ENCODE peak calls at places on chromosomes 11 and 22, in five cellular contexts. I, A, X, G and K are unnamed samples.
A peak's percentile ranks its signal among the peaks of the same experiment; 100 is the strongest.

GRCh38 chr11:45736424-45736823 is 68.5 kb upstream of the SLC35C1 start:
- DNase-seq in I (no peak), A (peak; percentile 98), G (peak; percentile 65), X (no peak), K (no peak)

GRCh38 chr22:48452766-48453165 is 1374.9 kb downstream of the BRD1 start:
- DNase-seq in X (no peak), G (no peak), I (no peak), A (no peak), K (no peak)

GRCh38 chr11:20493340-20493739 is 105.8 kb downstream of the PRMT3 start:
- DNase-seq in A (no peak), G (no peak), I (no peak), X (no peak), K (no peak)

GRCh38 chr11:123797065-123797940 is 8.8 kb downstream of the OR6M1 start:
- DNase-seq in I (no peak), G (no peak), A (no peak), X (no peak), K (no peak)

GRCh38 chr11:88206746-88207145 is 31.5 kb upstream of the RAB38 start:
- DNase-seq in X (no peak), G (no peak), I (no peak), A (peak; percentile 45), K (no peak)

GRCh38 chr11:70894566-70894965 is 357.8 kb downstream of the SHANK2 start:
- DNase-seq in G (no peak), A (no peak), X (no peak), I (no peak), K (no peak)

GRCh38 chr11:48193876-48194275 is 22.7 kb upstream of the OR4B1 start:
- DNase-seq in I (no peak), G (no peak), A (peak; percentile 13), X (no peak), K (peak; percentile 70)

GRCh38 chr11:116874251-116874650 is 36.8 kb upstream of the APOA1 start:
- DNase-seq in X (no peak), G (no peak), I (no peak), A (peak; percentile 23), K (no peak)

GRCh38 chr22:20085651-20086050 is 5.6 kb downstream of the DGCR8 start:
- DNase-seq in G (no peak), A (no peak), I (no peak), X (no peak), K (no peak)

GRCh38 chr22:42296381-42296853 is 26.0 kb upstream of the TCF20 start:
- DNase-seq in I (peak; percentile 95), X (no peak), A (no peak), G (no peak), K (no peak)

GRCh38 chr11:36748856-36749255 is 150.8 kb upstream of the RAG2 start:
- DNase-seq in A (no peak), I (no peak), X (no peak), G (no peak), K (no peak)

GRCh38 chr22:46812786-46813185 is 50.3 kb downstream of the TBC1D22A start:
- DNase-seq in G (no peak), X (no peak), I (no peak), A (no peak), K (no peak)

GRCh38 chr11:1570896-1571759 is 943 bp downstream of the DUSP8 start:
- DNase-seq in A (no peak), I (no peak), G (no peak), X (no peak), K (no peak)

GRCh38 chr22:36738416-36739020 is 35.0 kb upstream of the CACNG2 start:
- DNase-seq in X (no peak), I (no peak), G (no peak), A (no peak), K (no peak)

GRCh38 chr11:114606003-114606801 is 10.6 kb upstream of the NXPE4 start:
- DNase-seq in I (no peak), G (no peak), X (no peak), A (no peak), K (no peak)

GRCh38 chr11:46237248-46238077 is 40.0 kb upstream of the CREB3L1 start:
- DNase-seq in G (peak; percentile 17), A (peak; percentile 86), I (no peak), X (no peak), K (peak; percentile 69)